ENCODE peak calls at places on chromosomes 4 and X, in six cellular contexts. One of them, this sample, is unnamed.

GRCh38 chrX:87578978-87579377 is 61.4 kb downstream of the KLHL4 start:
- DNase-seq in A549: no peak
- DNase-seq in endothelial cell: no peak
- DNase-seq in MCF 10A: no peak
- DNase-seq in Peyer's patch: no peak
- DNase-seq in WERI-Rb-1: no peak
- DNase-seq in this sample: no peak

GRCh38 chr4:8319731-8320385 is 50.3 kb downstream of the HTRA3 start:
- DNase-seq in MCF 10A: peak
- DNase-seq in Peyer's patch: no peak
- DNase-seq in A549: no peak
- DNase-seq in endothelial cell: no peak
- DNase-seq in WERI-Rb-1: peak
- DNase-seq in this sample: no peak

GRCh38 chrX:140092121-140092520 is 126.8 kb upstream of the CXorf66 start:
- DNase-seq in WERI-Rb-1: no peak
- DNase-seq in A549: no peak
- DNase-seq in Peyer's patch: no peak
- DNase-seq in MCF 10A: no peak
- DNase-seq in endothelial cell: no peak
- DNase-seq in this sample: no peak

GRCh38 chrX:18286322-18286831 is 65.7 kb upstream of the BEND2 start:
- DNase-seq in WERI-Rb-1: no peak
- DNase-seq in endothelial cell: no peak
- DNase-seq in Peyer's patch: no peak
- DNase-seq in A549: no peak
- DNase-seq in MCF 10A: no peak
- DNase-seq in this sample: no peak

GRCh38 chrX:344371-344901 is 25.8 kb upstream of the GTPBP6 start:
- DNase-seq in A549: no peak
- DNase-seq in MCF 10A: no peak
- DNase-seq in Peyer's patch: no peak
- DNase-seq in endothelial cell: no peak
- DNase-seq in WERI-Rb-1: peak
- DNase-seq in this sample: peak

GRCh38 chrX:117713411-117713810 is 403.2 kb downstream of the KLHL13 start:
- DNase-seq in WERI-Rb-1: no peak
- DNase-seq in Peyer's patch: no peak
- DNase-seq in A549: no peak
- DNase-seq in endothelial cell: no peak
- DNase-seq in MCF 10A: no peak
- DNase-seq in this sample: no peak

GRCh38 chrX:16240231-16240905 is 73.1 kb downstream of the MAGEB17 start:
- DNase-seq in Peyer's patch: no peak
- DNase-seq in A549: no peak
- DNase-seq in endothelial cell: no peak
- DNase-seq in MCF 10A: peak
- DNase-seq in WERI-Rb-1: no peak
- DNase-seq in this sample: no peak

GRCh38 chr4:187268940-187269339 is 545.3 kb upstream of the FAT1 start:
- DNase-seq in Peyer's patch: no peak
- DNase-seq in MCF 10A: peak
- DNase-seq in WERI-Rb-1: no peak
- DNase-seq in endothelial cell: no peak
- DNase-seq in A549: no peak
- DNase-seq in this sample: no peak

GRCh38 chrX:65894138-65894537 is 145.7 kb downstream of the VSIG4 start:
- DNase-seq in endothelial cell: no peak
- DNase-seq in MCF 10A: peak
- DNase-seq in WERI-Rb-1: no peak
- DNase-seq in A549: no peak
- DNase-seq in Peyer's patch: peak
- DNase-seq in this sample: no peak

GRCh38 chr4:156779046-156779445 is 192.6 kb downstream of the PDGFC start:
- DNase-seq in endothelial cell: no peak
- DNase-seq in Peyer's patch: no peak
- DNase-seq in MCF 10A: no peak
- DNase-seq in WERI-Rb-1: no peak
- DNase-seq in A549: no peak
- DNase-seq in this sample: no peak

GRCh38 chrX:30488092-30488491 is 89.5 kb downstream of the TASL start:
- DNase-seq in WERI-Rb-1: no peak
- DNase-seq in MCF 10A: peak
- DNase-seq in Peyer's patch: no peak
- DNase-seq in A549: peak
- DNase-seq in endothelial cell: no peak
- DNase-seq in this sample: no peak

GRCh38 chr4:182147391-182147790 is 95.8 kb upstream of the TENM3 start:
- DNase-seq in MCF 10A: no peak
- DNase-seq in Peyer's patch: no peak
- DNase-seq in WERI-Rb-1: no peak
- DNase-seq in A549: no peak
- DNase-seq in endothelial cell: no peak
- DNase-seq in this sample: no peak

GRCh38 chrX:131918839-131919238 is 104.3 kb upstream of the STK26 start:
- DNase-seq in A549: no peak
- DNase-seq in MCF 10A: no peak
- DNase-seq in WERI-Rb-1: no peak
- DNase-seq in Peyer's patch: no peak
- DNase-seq in endothelial cell: no peak
- DNase-seq in this sample: no peak

GRCh38 chr4:139875456-139875855 is 209.8 kb downstream of the MGST2 start:
- DNase-seq in Peyer's patch: no peak
- DNase-seq in A549: no peak
- DNase-seq in WERI-Rb-1: no peak
- DNase-seq in MCF 10A: no peak
- DNase-seq in endothelial cell: no peak
- DNase-seq in this sample: peak

GRCh38 chrX:38260231-38260630 is 39.6 kb upstream of the SRPX start:
- DNase-seq in MCF 10A: peak
- DNase-seq in endothelial cell: peak
- DNase-seq in Peyer's patch: no peak
- DNase-seq in A549: peak
- DNase-seq in WERI-Rb-1: peak
- DNase-seq in this sample: no peak

DNA sequence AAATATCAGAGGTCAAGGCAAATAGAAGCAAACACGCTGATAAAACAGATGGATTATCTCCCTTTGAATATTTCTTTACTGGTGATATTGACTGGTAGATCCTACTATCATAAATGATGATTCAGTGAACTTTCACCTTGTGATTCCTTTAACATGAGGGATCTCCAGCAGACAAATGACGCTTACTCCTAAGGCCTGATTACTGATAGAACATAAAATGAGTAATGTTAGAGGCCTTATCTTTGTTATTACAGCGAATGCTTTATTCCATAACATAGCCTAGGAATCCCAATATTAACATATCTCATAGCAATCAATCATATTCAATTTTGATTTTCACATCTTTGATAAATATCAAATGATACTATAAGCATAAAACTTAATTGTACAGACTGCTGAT is 152.3 kb downstream of the SLC10A7 start:
- DNase-seq in MCF 10A: no peak
- DNase-seq in endothelial cell: no peak
- DNase-seq in WERI-Rb-1: no peak
- DNase-seq in A549: no peak
- DNase-seq in Peyer's patch: no peak
- DNase-seq in this sample: no peak
- TF ChIP-seq CTCF in MCF 10A: no peak
- TF ChIP-seq CTCF in endothelial cell: no peak
- TF ChIP-seq CTCF in WERI-Rb-1: no peak
- TF ChIP-seq CTCF in A549: no peak
- TF ChIP-seq CTCF in Peyer's patch: no peak
- TF ChIP-seq CTCF in this sample: no peak

DNA sequence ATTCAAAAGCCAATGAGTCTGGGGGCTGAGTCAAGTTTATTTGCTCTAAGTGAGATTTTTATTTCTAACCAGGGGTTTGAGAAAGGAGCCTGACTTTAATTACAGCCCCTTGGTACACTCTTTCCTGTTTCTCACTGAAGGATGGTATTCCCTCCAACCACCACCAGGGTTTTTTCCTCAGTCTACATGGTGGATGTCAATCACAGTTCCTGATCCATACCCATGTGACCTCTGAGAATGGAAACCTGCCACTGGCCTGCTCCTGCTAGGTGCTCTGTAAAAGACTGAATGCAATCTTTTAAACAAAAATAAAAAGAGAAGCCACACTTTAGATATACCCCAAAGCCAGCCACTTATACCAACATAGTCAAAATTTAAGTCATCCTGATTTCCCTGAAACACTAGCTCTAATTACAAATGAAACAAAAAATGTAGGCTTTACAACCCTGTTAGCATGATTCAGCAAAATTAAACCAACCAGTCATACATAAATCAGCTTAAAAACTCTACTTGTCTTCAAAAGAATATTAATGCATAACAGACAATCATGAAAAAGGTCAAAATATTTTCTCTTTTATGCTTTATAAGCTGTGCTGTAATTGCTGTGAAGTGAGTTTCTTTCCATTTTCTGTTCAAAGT is 112.1 kb upstream of the NWD2 start:
- DNase-seq in endothelial cell: no peak
- DNase-seq in MCF 10A: no peak
- DNase-seq in WERI-Rb-1: no peak
- DNase-seq in A549: no peak
- DNase-seq in Peyer's patch: no peak
- DNase-seq in this sample: no peak
- TF ChIP-seq CTCF in endothelial cell: peak
- TF ChIP-seq CTCF in MCF 10A: no peak
- TF ChIP-seq CTCF in WERI-Rb-1: no peak
- TF ChIP-seq CTCF in A549: no peak
- TF ChIP-seq CTCF in Peyer's patch: no peak
- TF ChIP-seq CTCF in this sample: peak

GRCh38 chr4:113411496-113411938 is 350.0 kb downstream of the CAMK2D start:
- DNase-seq in A549: no peak
- DNase-seq in MCF 10A: peak
- DNase-seq in Peyer's patch: no peak
- DNase-seq in WERI-Rb-1: no peak
- DNase-seq in endothelial cell: no peak
- DNase-seq in this sample: no peak
- TF ChIP-seq CTCF in A549: no peak
- TF ChIP-seq CTCF in MCF 10A: peak
- TF ChIP-seq CTCF in Peyer's patch: no peak
- TF ChIP-seq CTCF in WERI-Rb-1: no peak
- TF ChIP-seq CTCF in endothelial cell: no peak
- TF ChIP-seq CTCF in this sample: no peak

DNA sequence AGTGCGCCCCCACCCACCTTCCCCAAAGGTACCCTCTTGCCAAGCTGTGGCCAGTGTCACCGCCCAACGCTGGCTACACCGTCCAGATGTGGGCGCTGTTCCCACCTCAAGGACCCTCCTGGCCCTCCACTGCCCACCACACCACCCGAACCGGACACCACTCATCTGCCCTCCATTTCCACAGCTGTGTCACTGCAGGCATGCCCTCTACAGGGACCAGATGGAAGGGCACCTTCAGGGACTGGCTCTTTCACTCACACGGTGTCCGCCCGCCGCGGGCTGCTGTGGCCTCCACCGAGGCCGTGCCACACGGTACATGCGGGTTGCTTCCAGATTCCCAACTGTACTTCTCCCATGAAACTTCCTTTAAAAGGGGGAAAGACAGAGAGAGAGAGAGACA is 87.7 kb downstream of the FAM53A start:
- DNase-seq in MCF 10A: no peak
- DNase-seq in WERI-Rb-1: no peak
- DNase-seq in endothelial cell: no peak
- DNase-seq in A549: no peak
- DNase-seq in Peyer's patch: no peak
- DNase-seq in this sample: peak
- TF ChIP-seq CTCF in MCF 10A: no peak
- TF ChIP-seq CTCF in WERI-Rb-1: peak
- TF ChIP-seq CTCF in endothelial cell: no peak
- TF ChIP-seq CTCF in A549: no peak
- TF ChIP-seq CTCF in Peyer's patch: no peak
- TF ChIP-seq CTCF in this sample: no peak

GRCh38 chr4:58247792-58248191 is 1137.6 kb upstream of the IGFBP7 start:
- DNase-seq in endothelial cell: peak
- DNase-seq in Peyer's patch: no peak
- DNase-seq in WERI-Rb-1: peak
- DNase-seq in MCF 10A: peak
- DNase-seq in A549: no peak
- DNase-seq in this sample: no peak
- TF ChIP-seq CTCF in endothelial cell: no peak
- TF ChIP-seq CTCF in Peyer's patch: no peak
- TF ChIP-seq CTCF in WERI-Rb-1: no peak
- TF ChIP-seq CTCF in MCF 10A: peak
- TF ChIP-seq CTCF in A549: peak
- TF ChIP-seq CTCF in this sample: no peak

GRCh38 chr4:173736840-173737239 is 206.8 kb upstream of the HAND2 start:
- DNase-seq in Peyer's patch: no peak
- DNase-seq in A549: no peak
- DNase-seq in MCF 10A: no peak
- DNase-seq in WERI-Rb-1: no peak
- DNase-seq in endothelial cell: no peak
- DNase-seq in this sample: no peak
- TF ChIP-seq CTCF in Peyer's patch: no peak
- TF ChIP-seq CTCF in A549: no peak
- TF ChIP-seq CTCF in MCF 10A: no peak
- TF ChIP-seq CTCF in WERI-Rb-1: no peak
- TF ChIP-seq CTCF in endothelial cell: no peak
- TF ChIP-seq CTCF in this sample: no peak

GRCh38 chr4:56048621-56049427 is 100.1 kb downstream of the CEP135 start:
- DNase-seq in Peyer's patch: peak
- DNase-seq in endothelial cell: peak
- DNase-seq in A549: peak
- DNase-seq in WERI-Rb-1: peak
- DNase-seq in MCF 10A: peak
- DNase-seq in this sample: peak
- TF ChIP-seq CTCF in Peyer's patch: no peak
- TF ChIP-seq CTCF in endothelial cell: peak
- TF ChIP-seq CTCF in A549: peak
- TF ChIP-seq CTCF in WERI-Rb-1: peak
- TF ChIP-seq CTCF in MCF 10A: peak
- TF ChIP-seq CTCF in this sample: no peak

This sample was measured in glutamatergic neuron.